ENCODE peak calls at places on chromosomes 16 and 17, in nine cellular contexts. One of them, this sample, is unnamed.

GRCh38 chr17:82838386-82839063 is 1.3 kb downstream of the ZNF750 start:
- DNase-seq in activated CD4-positive, alpha-beta memory T cell treated with anti-CD3 and anti-CD28 coated beads for 36 hours: no peak
- DNase-seq in fibroblast of mammary gland: peak
- DNase-seq in kidney epithelial cell: no peak
- DNase-seq in stomach: no peak
- DNase-seq in fibroblast of pulmonary artery: peak
- DNase-seq in heart right ventricle: no peak
- DNase-seq in osteocyte: no peak
- DNase-seq in T-helper 17 cell: no peak
- DNase-seq in this sample: no peak

GRCh38 chr16:51818342-51818944 is 667.4 kb upstream of the SALL1 start:
- DNase-seq in heart right ventricle: peak
- DNase-seq in kidney epithelial cell: no peak
- DNase-seq in fibroblast of pulmonary artery: peak
- DNase-seq in fibroblast of mammary gland: peak
- DNase-seq in osteocyte: no peak
- DNase-seq in activated CD4-positive, alpha-beta memory T cell treated with anti-CD3 and anti-CD28 coated beads for 36 hours: peak
- DNase-seq in T-helper 17 cell: no peak
- DNase-seq in stomach: peak
- DNase-seq in this sample: peak

GRCh38 chr17:31068291-31068690 is 26.5 kb upstream of the NF1 start:
- DNase-seq in osteocyte: no peak
- DNase-seq in kidney epithelial cell: no peak
- DNase-seq in activated CD4-positive, alpha-beta memory T cell treated with anti-CD3 and anti-CD28 coated beads for 36 hours: peak
- DNase-seq in stomach: peak
- DNase-seq in fibroblast of pulmonary artery: peak
- DNase-seq in fibroblast of mammary gland: peak
- DNase-seq in T-helper 17 cell: no peak
- DNase-seq in heart right ventricle: peak
- DNase-seq in this sample: peak

GRCh38 chr17:32494621-32495346 is 8.0 kb downstream of the CDK5R1 start:
- DNase-seq in fibroblast of pulmonary artery: no peak
- DNase-seq in T-helper 17 cell: no peak
- DNase-seq in kidney epithelial cell: no peak
- DNase-seq in activated CD4-positive, alpha-beta memory T cell treated with anti-CD3 and anti-CD28 coated beads for 36 hours: no peak
- DNase-seq in heart right ventricle: no peak
- DNase-seq in stomach: no peak
- DNase-seq in osteocyte: no peak
- DNase-seq in fibroblast of mammary gland: no peak
- DNase-seq in this sample: no peak

GRCh38 chr16:80612461-80613017 is 71.7 kb downstream of the DYNLRB2 start:
- DNase-seq in activated CD4-positive, alpha-beta memory T cell treated with anti-CD3 and anti-CD28 coated beads for 36 hours: no peak
- DNase-seq in kidney epithelial cell: no peak
- DNase-seq in osteocyte: peak
- DNase-seq in fibroblast of mammary gland: no peak
- DNase-seq in stomach: no peak
- DNase-seq in T-helper 17 cell: no peak
- DNase-seq in fibroblast of pulmonary artery: no peak
- DNase-seq in heart right ventricle: no peak
- DNase-seq in this sample: no peak

GRCh38 chr16:54987081-54987480 is 56.4 kb downstream of the IRX5 start:
- DNase-seq in osteocyte: no peak
- DNase-seq in fibroblast of pulmonary artery: no peak
- DNase-seq in T-helper 17 cell: no peak
- DNase-seq in stomach: no peak
- DNase-seq in kidney epithelial cell: no peak
- DNase-seq in activated CD4-positive, alpha-beta memory T cell treated with anti-CD3 and anti-CD28 coated beads for 36 hours: no peak
- DNase-seq in heart right ventricle: no peak
- DNase-seq in fibroblast of mammary gland: no peak
- DNase-seq in this sample: no peak

GRCh38 chr16:71214771-71215381 is 15.6 kb downstream of the HYDIN start:
- DNase-seq in fibroblast of mammary gland: peak
- DNase-seq in osteocyte: no peak
- DNase-seq in fibroblast of pulmonary artery: peak
- DNase-seq in stomach: no peak
- DNase-seq in kidney epithelial cell: no peak
- DNase-seq in heart right ventricle: no peak
- DNase-seq in activated CD4-positive, alpha-beta memory T cell treated with anti-CD3 and anti-CD28 coated beads for 36 hours: no peak
- DNase-seq in T-helper 17 cell: no peak
- DNase-seq in this sample: no peak

GRCh38 chr17:17730250-17730935 is 49.1 kb downstream of the RAI1 start:
- DNase-seq in fibroblast of pulmonary artery: no peak
- DNase-seq in osteocyte: no peak
- DNase-seq in T-helper 17 cell: no peak
- DNase-seq in activated CD4-positive, alpha-beta memory T cell treated with anti-CD3 and anti-CD28 coated beads for 36 hours: no peak
- DNase-seq in kidney epithelial cell: no peak
- DNase-seq in heart right ventricle: no peak
- DNase-seq in fibroblast of mammary gland: no peak
- DNase-seq in stomach: no peak
- DNase-seq in this sample: no peak

GRCh38 chr16:12992066-12992465 is 90.7 kb downstream of the SHISA9 start:
- DNase-seq in fibroblast of mammary gland: no peak
- DNase-seq in activated CD4-positive, alpha-beta memory T cell treated with anti-CD3 and anti-CD28 coated beads for 36 hours: no peak
- DNase-seq in fibroblast of pulmonary artery: no peak
- DNase-seq in stomach: no peak
- DNase-seq in osteocyte: no peak
- DNase-seq in heart right ventricle: no peak
- DNase-seq in kidney epithelial cell: no peak
- DNase-seq in T-helper 17 cell: no peak
- DNase-seq in this sample: no peak

GRCh38 chr17:10790491-10791401 is 13.2 kb downstream of the TMEM238L start:
- DNase-seq in osteocyte: no peak
- DNase-seq in activated CD4-positive, alpha-beta memory T cell treated with anti-CD3 and anti-CD28 coated beads for 36 hours: no peak
- DNase-seq in kidney epithelial cell: no peak
- DNase-seq in heart right ventricle: no peak
- DNase-seq in T-helper 17 cell: no peak
- DNase-seq in stomach: peak
- DNase-seq in fibroblast of pulmonary artery: no peak
- DNase-seq in fibroblast of mammary gland: no peak
- DNase-seq in this sample: no peak

GRCh38 chr17:19485800-19486340 is 47.8 kb upstream of the SLC47A1 start:
- DNase-seq in T-helper 17 cell: no peak
- DNase-seq in heart right ventricle: no peak
- DNase-seq in osteocyte: no peak
- DNase-seq in fibroblast of mammary gland: no peak
- DNase-seq in activated CD4-positive, alpha-beta memory T cell treated with anti-CD3 and anti-CD28 coated beads for 36 hours: no peak
- DNase-seq in kidney epithelial cell: no peak
- DNase-seq in stomach: no peak
- DNase-seq in fibroblast of pulmonary artery: no peak
- DNase-seq in this sample: no peak

GRCh38 chr17:9256361-9256943 is 235.1 kb downstream of the NTN1 start:
- DNase-seq in fibroblast of mammary gland: no peak
- DNase-seq in kidney epithelial cell: no peak
- DNase-seq in osteocyte: no peak
- DNase-seq in fibroblast of pulmonary artery: no peak
- DNase-seq in activated CD4-positive, alpha-beta memory T cell treated with anti-CD3 and anti-CD28 coated beads for 36 hours: no peak
- DNase-seq in T-helper 17 cell: no peak
- DNase-seq in stomach: no peak
- DNase-seq in heart right ventricle: no peak
- DNase-seq in this sample: no peak

GRCh38 chr17:71726320-71726719 is 394.5 kb upstream of the SOX9 start:
- DNase-seq in osteocyte: no peak
- DNase-seq in activated CD4-positive, alpha-beta memory T cell treated with anti-CD3 and anti-CD28 coated beads for 36 hours: no peak
- DNase-seq in fibroblast of pulmonary artery: no peak
- DNase-seq in kidney epithelial cell: no peak
- DNase-seq in stomach: no peak
- DNase-seq in heart right ventricle: no peak
- DNase-seq in T-helper 17 cell: no peak
- DNase-seq in fibroblast of mammary gland: no peak
- DNase-seq in this sample: no peak

GRCh38 chr17:48429156-48429555 is 858 bp downstream of the SKAP1 start:
- DNase-seq in kidney epithelial cell: no peak
- DNase-seq in activated CD4-positive, alpha-beta memory T cell treated with anti-CD3 and anti-CD28 coated beads for 36 hours: peak
- DNase-seq in osteocyte: no peak
- DNase-seq in stomach: no peak
- DNase-seq in fibroblast of mammary gland: no peak
- DNase-seq in T-helper 17 cell: no peak
- DNase-seq in heart right ventricle: no peak
- DNase-seq in fibroblast of pulmonary artery: no peak
- DNase-seq in this sample: peak

GRCh38 chr16:79598341-79599181 is 2.0 kb downstream of the MAF start:
- DNase-seq in fibroblast of mammary gland: peak
- DNase-seq in activated CD4-positive, alpha-beta memory T cell treated with anti-CD3 and anti-CD28 coated beads for 36 hours: peak
- DNase-seq in osteocyte: peak
- DNase-seq in fibroblast of pulmonary artery: peak
- DNase-seq in kidney epithelial cell: no peak
- DNase-seq in stomach: peak
- DNase-seq in T-helper 17 cell: peak
- DNase-seq in heart right ventricle: peak
- DNase-seq in this sample: peak

GRCh38 chr17:72976971-72977767 is 115.3 kb downstream of the SLC39A11 start:
- DNase-seq in osteocyte: no peak
- DNase-seq in fibroblast of pulmonary artery: peak
- DNase-seq in stomach: peak
- DNase-seq in kidney epithelial cell: peak
- DNase-seq in activated CD4-positive, alpha-beta memory T cell treated with anti-CD3 and anti-CD28 coated beads for 36 hours: no peak
- DNase-seq in fibroblast of mammary gland: peak
- DNase-seq in T-helper 17 cell: no peak
- DNase-seq in heart right ventricle: peak
- DNase-seq in this sample: no peak

GRCh38 chr16:19659554-19659953 is 58.5 kb downstream of the KNOP1 start:
- DNase-seq in stomach: no peak
- DNase-seq in osteocyte: no peak
- DNase-seq in fibroblast of pulmonary artery: no peak
- DNase-seq in kidney epithelial cell: no peak
- DNase-seq in activated CD4-positive, alpha-beta memory T cell treated with anti-CD3 and anti-CD28 coated beads for 36 hours: no peak
- DNase-seq in T-helper 17 cell: no peak
- DNase-seq in heart right ventricle: no peak
- DNase-seq in fibroblast of mammary gland: no peak
- DNase-seq in this sample: no peak

GRCh38 chr17:41647038-41647813 is 22.9 kb upstream of the KRT17 start:
- DNase-seq in osteocyte: no peak
- DNase-seq in fibroblast of mammary gland: no peak
- DNase-seq in activated CD4-positive, alpha-beta memory T cell treated with anti-CD3 and anti-CD28 coated beads for 36 hours: no peak
- DNase-seq in fibroblast of pulmonary artery: no peak
- DNase-seq in T-helper 17 cell: no peak
- DNase-seq in heart right ventricle: no peak
- DNase-seq in stomach: no peak
- DNase-seq in kidney epithelial cell: no peak
- DNase-seq in this sample: no peak

GRCh38 chr16:12096162-12096781 is 119.7 kb downstream of the SNX29 start:
- DNase-seq in heart right ventricle: no peak
- DNase-seq in osteocyte: no peak
- DNase-seq in fibroblast of pulmonary artery: no peak
- DNase-seq in T-helper 17 cell: no peak
- DNase-seq in stomach: no peak
- DNase-seq in kidney epithelial cell: no peak
- DNase-seq in activated CD4-positive, alpha-beta memory T cell treated with anti-CD3 and anti-CD28 coated beads for 36 hours: no peak
- DNase-seq in fibroblast of mammary gland: peak
- DNase-seq in this sample: no peak